ENCODE peak calls at places on chromosomes 3 and 15, in nine cellular contexts. N is uterus; G is NCI-H526 treated with DMSO at 0.1 percent for 48 hours; P is HuH-7; R is ureter; D is M059J; Q is stimulated activated CD4-positive, alpha-beta T cell treated with anti-CD3 and anti-CD28 coated beads, Interleukin-4, amount 100 ng/mL, for 48 hours; Z is neural progenitor cell; I is HT-29. K is an unnamed sample.

GRCh38 chr15:100463515-100463914 is 65.2 kb downstream of the CERS3 start:
- DNase-seq in Q (no peak), I (peak), R (peak), Z (no peak), P (no peak), D (no peak), G (no peak), N (no peak), K (peak)

GRCh38 chr15:70526221-70526973 is 237.0 kb downstream of the UACA start:
- DNase-seq in Z (no peak), G (peak), I (peak), D (peak), Q (no peak), R (peak), P (no peak), N (no peak), K (peak)

GRCh38 chr3:14921034-14921616 is 26.3 kb upstream of the NR2C2 start:
- DNase-seq in R (peak), Z (peak), P (peak), G (peak), I (peak), D (peak), N (peak), Q (peak), K (peak)

GRCh38 chr3:159852821-159853505 is 135.7 kb upstream of the IL12A start:
- DNase-seq in R (peak), Q (no peak), N (peak), Z (peak), D (peak), P (no peak), G (no peak), I (no peak), K (peak)

GRCh38 chr15:30962079-30962478 is 29.3 kb downstream of the MTMR10 start:
- DNase-seq in I (no peak), G (no peak), D (no peak), Z (no peak), P (no peak), R (no peak), N (no peak), Q (no peak), K (no peak)

GRCh38 chr15:95520511-95520910 is 810.0 kb upstream of the NR2F2 start:
- DNase-seq in G (no peak), Q (no peak), I (no peak), D (peak), Z (no peak), R (no peak), P (no peak), N (no peak), K (no peak)

GRCh38 chr15:63029701-63030100 is 12.8 kb upstream of the TPM1 start:
- DNase-seq in Q (no peak), G (no peak), P (no peak), Z (no peak), R (no peak), D (no peak), N (no peak), I (no peak), K (no peak)

GRCh38 chr15:69300129-69300588 is 1.4 kb downstream of the PAQR5 start:
- DNase-seq in Q (no peak), Z (peak), R (no peak), G (no peak), I (peak), N (no peak), P (no peak), D (no peak), K (no peak)

GRCh38 chr3:160928183-160928718 is 172.2 kb downstream of the PPM1L start:
- DNase-seq in Z (no peak), D (peak), R (no peak), Q (no peak), I (peak), G (no peak), P (no peak), N (no peak), K (peak)

GRCh38 chr15:90836296-90836871 is 32.0 kb upstream of the FURIN start:
- DNase-seq in D (peak), N (no peak), P (peak), G (no peak), I (no peak), Q (no peak), Z (no peak), R (no peak), K (peak)

GRCh38 chr3:30858894-30859389 is 35.5 kb downstream of the GADL1 start:
- DNase-seq in I (no peak), D (no peak), R (no peak), G (no peak), N (no peak), Z (no peak), Q (no peak), P (no peak), K (no peak)

GRCh38 chr15:90231028-90232017 is 2.4 kb downstream of the CIB1 start:
- DNase-seq in Z (no peak), P (no peak), Q (peak), R (no peak), G (no peak), I (no peak), D (no peak), N (no peak), K (peak)

GRCh38 chr15:88617790-88618189 is 3.4 kb upstream of the AEN start:
- DNase-seq in I (no peak), R (no peak), P (no peak), Z (no peak), G (no peak), Q (no peak), N (no peak), D (no peak), K (no peak)

GRCh38 chr15:37764733-37765191 is 169.7 kb upstream of the TMCO5A start:
- DNase-seq in N (no peak), I (peak), R (no peak), G (no peak), D (peak), P (peak), Z (peak), Q (peak), K (peak)

GRCh38 chr3:143119009-143119914 is at the start of gene CHST2:
- DNase-seq in D (peak), R (peak), P (peak), Z (peak), N (peak), Q (peak), I (no peak), G (peak), K (peak)

GRCh38 chr15:25250011-25250596 is 188.7 kb downstream of the UBE3A start:
- DNase-seq in P (no peak), Z (no peak), N (peak), R (no peak), Q (no peak), D (no peak), I (no peak), G (no peak), K (no peak)

GRCh38 chr15:94910166-94910565 is 678.8 kb downstream of the MCTP2 start:
- DNase-seq in I (no peak), Q (no peak), Z (no peak), N (no peak), D (no peak), P (no peak), G (no peak), R (no peak), K (no peak)

GRCh38 chr3:2458816-2459215 is 360.1 kb downstream of the CNTN4 start:
- DNase-seq in I (no peak), N (no peak), Q (no peak), R (no peak), D (no peak), P (no peak), G (no peak), Z (no peak), K (no peak)

GRCh38 chr15:81767076-81767475 is 278.7 kb downstream of the MEX3B start:
- DNase-seq in D (no peak), Q (no peak), P (no peak), G (no peak), Z (no peak), I (no peak), N (no peak), R (no peak), K (no peak)

GRCh38 chr15:40755821-40756220 is 767 bp upstream of the RMDN3 start:
- DNase-seq in N (no peak), D (no peak), P (no peak), Z (no peak), R (no peak), G (no peak), Q (no peak), I (no peak), K (no peak)

GRCh38 chr3:50671331-50671730 is 3.4 kb upstream of the DOCK3 start:
- DNase-seq in R (no peak), P (no peak), Z (no peak), G (no peak), D (peak), N (no peak), Q (no peak), I (peak), K (peak)

GRCh38 chr3:184748219-184749135 is 36.6 kb upstream of the MAGEF1 start:
- DNase-seq in N (no peak), Z (peak), I (peak), R (no peak), D (peak), P (peak), G (peak), Q (no peak), K (peak)

GRCh38 chr15:99613887-99614642 is 48.3 kb downstream of the MEF2A start:
- DNase-seq in P (no peak), G (no peak), N (peak), Q (no peak), Z (no peak), R (no peak), D (peak), I (no peak), K (no peak)

GRCh38 chr3:146966124-146966523 is 361.0 kb upstream of the PLSCR5 start:
- DNase-seq in Q (no peak), G (no peak), R (no peak), I (no peak), D (no peak), Z (peak), N (no peak), P (no peak), K (no peak)

GRCh38 chr3:134364061-134364935 is 9.9 kb downstream of the AMOTL2 start:
- DNase-seq in N (peak), D (peak), I (peak), P (peak), Z (peak), Q (no peak), R (peak), G (peak), K (peak)

GRCh38 chr15:48510976-48511375 is 134.5 kb downstream of the FBN1 start:
- DNase-seq in I (no peak), R (no peak), Z (no peak), D (no peak), N (no peak), Q (no peak), P (no peak), G (no peak), K (no peak)

GRCh38 chr15:49320337-49320736 is 102.7 kb upstream of the FGF7 start:
- DNase-seq in Z (no peak), R (no peak), Q (no peak), P (no peak), N (no peak), G (no peak), I (no peak), D (no peak), K (no peak)

GRCh38 chr3:14902719-14903118 is 44.7 kb upstream of the NR2C2 start:
- DNase-seq in D (no peak), N (peak), P (no peak), R (peak), I (no peak), G (no peak), Z (no peak), Q (no peak), K (no peak)

GRCh38 chr3:197027151-197027895 is 2.3 kb downstream of the MELTF start:
- DNase-seq in Z (no peak), P (peak), N (no peak), D (peak), Q (no peak), R (no peak), G (no peak), I (no peak), K (peak)

GRCh38 chr3:146449076-146449475 is 20.3 kb downstream of the PLSCR2 start:
- DNase-seq in Z (no peak), P (no peak), G (no peak), N (no peak), I (no peak), R (no peak), D (no peak), Q (no peak), K (no peak)

GRCh38 chr3:63753567-63753966 is 65.5 kb upstream of the C3orf49 start:
- DNase-seq in Q (no peak), I (peak), D (peak), G (no peak), N (no peak), P (peak), R (no peak), Z (peak), K (peak)

GRCh38 chr15:58459562-58459961 is 27.8 kb downstream of the LIPC start:
- DNase-seq in D (no peak), P (no peak), I (no peak), G (no peak), Q (no peak), N (no peak), R (no peak), Z (no peak), K (peak)

GRCh38 chr3:20185364-20185732 is 658 bp downstream of the SGO1 start:
- DNase-seq in D (peak), Z (peak), Q (no peak), G (no peak), R (no peak), I (peak), P (peak), N (no peak), K (peak)

GRCh38 chr3:44576661-44577060 is 8.1 kb upstream of the ZNF660 start:
- DNase-seq in P (no peak), Q (no peak), I (no peak), N (no peak), G (no peak), D (no peak), R (no peak), Z (no peak), K (no peak)

GRCh38 chr3:192825191-192825590 is 92.5 kb downstream of the MB21D2 start:
- DNase-seq in D (no peak), R (no peak), Z (no peak), Q (no peak), P (no peak), G (no peak), I (no peak), N (no peak), K (no peak)

GRCh38 chr3:31185004-31185357 is 290.5 kb upstream of the GADL1 start:
- DNase-seq in R (no peak), Z (no peak), G (no peak), Q (no peak), D (peak), I (no peak), N (no peak), P (no peak), K (no peak)

GRCh38 chr3:28250999-28251398 is 9.6 kb downstream of the CMC1 start:
- DNase-seq in G (no peak), R (no peak), Z (no peak), I (no peak), Q (no peak), D (peak), N (no peak), P (no peak), K (peak)

GRCh38 chr15:46518381-46518780 is 883.6 kb downstream of the SQOR start:
- DNase-seq in P (no peak), D (no peak), I (no peak), Z (no peak), R (no peak), N (no peak), Q (no peak), G (no peak), K (no peak)